ENCODE peak calls at places on chromosomes 12 and 14, in ten cellular contexts. One of them, this sample, is unnamed.
A peak's percentile ranks its signal among the peaks of the same experiment; 100 is the strongest.

GRCh38 chr14:53668861-53669260 is 287.8 kb downstream of the BMP4 start:
- DNase-seq in Caki2: no peak
- DNase-seq in activated naive CD8-positive, alpha-beta T cell treated with anti-CD3 and anti-CD28 coated beads, Interleukin-2, amount 50 U/mL, for 24 hours: no peak
- DNase-seq in effector CD4-positive, alpha-beta T cell: no peak
- DNase-seq in NCI-H1105: no peak
- DNase-seq in posterior cingulate gyrus: no peak
- DNase-seq in left kidney: no peak
- DNase-seq in iris pigment epithelial cell: peak; percentile 3
- DNase-seq in ovary: no peak
- DNase-seq in activated T-cell treated with anti-CD3 and anti-CD28 coated beads for 1 hour: no peak
- DNase-seq in this sample: no peak

GRCh38 chr12:19978193-19978592 is 390.1 kb upstream of the PDE3A start:
- DNase-seq in Caki2: peak; percentile 18
- DNase-seq in activated naive CD8-positive, alpha-beta T cell treated with anti-CD3 and anti-CD28 coated beads, Interleukin-2, amount 50 U/mL, for 24 hours: no peak
- DNase-seq in effector CD4-positive, alpha-beta T cell: no peak
- DNase-seq in NCI-H1105: no peak
- DNase-seq in posterior cingulate gyrus: no peak
- DNase-seq in left kidney: no peak
- DNase-seq in iris pigment epithelial cell: peak; percentile 98
- DNase-seq in ovary: no peak
- DNase-seq in activated T-cell treated with anti-CD3 and anti-CD28 coated beads for 1 hour: no peak
- DNase-seq in this sample: peak; percentile 18

GRCh38 chr12:117662220-117662619 is 300.8 kb upstream of the NOS1 start:
- DNase-seq in Caki2: peak; percentile 65
- DNase-seq in activated naive CD8-positive, alpha-beta T cell treated with anti-CD3 and anti-CD28 coated beads, Interleukin-2, amount 50 U/mL, for 24 hours: no peak
- DNase-seq in effector CD4-positive, alpha-beta T cell: no peak
- DNase-seq in NCI-H1105: no peak
- DNase-seq in posterior cingulate gyrus: no peak
- DNase-seq in left kidney: peak; percentile 75
- DNase-seq in iris pigment epithelial cell: no peak
- DNase-seq in ovary: no peak
- DNase-seq in activated T-cell treated with anti-CD3 and anti-CD28 coated beads for 1 hour: no peak
- DNase-seq in this sample: no peak

GRCh38 chr14:51511265-51511664 is 140.4 kb upstream of the FRMD6 start:
- DNase-seq in Caki2: no peak
- DNase-seq in activated naive CD8-positive, alpha-beta T cell treated with anti-CD3 and anti-CD28 coated beads, Interleukin-2, amount 50 U/mL, for 24 hours: no peak
- DNase-seq in effector CD4-positive, alpha-beta T cell: no peak
- DNase-seq in NCI-H1105: no peak
- DNase-seq in posterior cingulate gyrus: no peak
- DNase-seq in left kidney: no peak
- DNase-seq in iris pigment epithelial cell: peak; percentile 39
- DNase-seq in ovary: no peak
- DNase-seq in activated T-cell treated with anti-CD3 and anti-CD28 coated beads for 1 hour: no peak
- DNase-seq in this sample: no peak

GRCh38 chr14:102900631-102901571 is 21.6 kb upstream of the AMN start:
- DNase-seq in Caki2: no peak
- DNase-seq in activated naive CD8-positive, alpha-beta T cell treated with anti-CD3 and anti-CD28 coated beads, Interleukin-2, amount 50 U/mL, for 24 hours: no peak
- DNase-seq in effector CD4-positive, alpha-beta T cell: no peak
- DNase-seq in NCI-H1105: no peak
- DNase-seq in posterior cingulate gyrus: no peak
- DNase-seq in left kidney: no peak
- DNase-seq in iris pigment epithelial cell: no peak
- DNase-seq in ovary: no peak
- DNase-seq in activated T-cell treated with anti-CD3 and anti-CD28 coated beads for 1 hour: no peak
- DNase-seq in this sample: no peak

GRCh38 chr12:110343114-110343513 is 60.4 kb downstream of the ANAPC7 start:
- DNase-seq in Caki2: no peak
- DNase-seq in activated naive CD8-positive, alpha-beta T cell treated with anti-CD3 and anti-CD28 coated beads, Interleukin-2, amount 50 U/mL, for 24 hours: no peak
- DNase-seq in effector CD4-positive, alpha-beta T cell: no peak
- DNase-seq in NCI-H1105: no peak
- DNase-seq in posterior cingulate gyrus: peak; percentile 13
- DNase-seq in left kidney: no peak
- DNase-seq in iris pigment epithelial cell: no peak
- DNase-seq in ovary: no peak
- DNase-seq in activated T-cell treated with anti-CD3 and anti-CD28 coated beads for 1 hour: no peak
- DNase-seq in this sample: no peak

GRCh38 chr14:80587096-80587724 is 354.3 kb downstream of the CEP128 start:
- DNase-seq in Caki2: peak; percentile 11
- DNase-seq in activated naive CD8-positive, alpha-beta T cell treated with anti-CD3 and anti-CD28 coated beads, Interleukin-2, amount 50 U/mL, for 24 hours: no peak
- DNase-seq in effector CD4-positive, alpha-beta T cell: no peak
- DNase-seq in NCI-H1105: peak; percentile 1
- DNase-seq in posterior cingulate gyrus: no peak
- DNase-seq in left kidney: peak; percentile 33
- DNase-seq in iris pigment epithelial cell: peak; percentile 77
- DNase-seq in ovary: no peak
- DNase-seq in activated T-cell treated with anti-CD3 and anti-CD28 coated beads for 1 hour: no peak
- DNase-seq in this sample: no peak

GRCh38 chr12:12705833-12706520 is 10.0 kb upstream of the GPR19 start:
- DNase-seq in Caki2: no peak
- DNase-seq in activated naive CD8-positive, alpha-beta T cell treated with anti-CD3 and anti-CD28 coated beads, Interleukin-2, amount 50 U/mL, for 24 hours: peak; percentile 45
- DNase-seq in effector CD4-positive, alpha-beta T cell: peak; percentile 57
- DNase-seq in NCI-H1105: no peak
- DNase-seq in posterior cingulate gyrus: no peak
- DNase-seq in left kidney: peak; percentile 39
- DNase-seq in iris pigment epithelial cell: no peak
- DNase-seq in ovary: peak; percentile 43
- DNase-seq in activated T-cell treated with anti-CD3 and anti-CD28 coated beads for 1 hour: peak; percentile 59
- DNase-seq in this sample: no peak

GRCh38 chr14:24366664-24367505 is 1.1 kb upstream of the NFATC4 start:
- DNase-seq in Caki2: no peak
- DNase-seq in activated naive CD8-positive, alpha-beta T cell treated with anti-CD3 and anti-CD28 coated beads, Interleukin-2, amount 50 U/mL, for 24 hours: peak; percentile 57
- DNase-seq in effector CD4-positive, alpha-beta T cell: no peak
- DNase-seq in NCI-H1105: peak; percentile 99
- DNase-seq in posterior cingulate gyrus: peak; percentile 89
- DNase-seq in left kidney: peak; percentile 99
- DNase-seq in iris pigment epithelial cell: peak; percentile 93
- DNase-seq in ovary: peak; percentile 97
- DNase-seq in activated T-cell treated with anti-CD3 and anti-CD28 coated beads for 1 hour: no peak
- DNase-seq in this sample: peak; percentile 87

GRCh38 chr12:114682920-114683708 is 861 bp downstream of the TBX3 start:
- DNase-seq in Caki2: no peak
- DNase-seq in activated naive CD8-positive, alpha-beta T cell treated with anti-CD3 and anti-CD28 coated beads, Interleukin-2, amount 50 U/mL, for 24 hours: no peak
- DNase-seq in effector CD4-positive, alpha-beta T cell: no peak
- DNase-seq in NCI-H1105: peak; percentile 22
- DNase-seq in posterior cingulate gyrus: no peak
- DNase-seq in left kidney: peak; percentile 74
- DNase-seq in iris pigment epithelial cell: no peak
- DNase-seq in ovary: peak; percentile 55
- DNase-seq in activated T-cell treated with anti-CD3 and anti-CD28 coated beads for 1 hour: no peak
- DNase-seq in this sample: peak; percentile 36

GRCh38 chr12:70809887-70810286 is 110.7 kb downstream of the PTPRR start:
- DNase-seq in Caki2: no peak
- DNase-seq in activated naive CD8-positive, alpha-beta T cell treated with anti-CD3 and anti-CD28 coated beads, Interleukin-2, amount 50 U/mL, for 24 hours: no peak
- DNase-seq in effector CD4-positive, alpha-beta T cell: no peak
- DNase-seq in NCI-H1105: no peak
- DNase-seq in posterior cingulate gyrus: no peak
- DNase-seq in left kidney: no peak
- DNase-seq in iris pigment epithelial cell: no peak
- DNase-seq in ovary: no peak
- DNase-seq in activated T-cell treated with anti-CD3 and anti-CD28 coated beads for 1 hour: no peak
- DNase-seq in this sample: no peak

GRCh38 chr14:34460841-34461240 is 1.2 kb downstream of the SPTSSA start:
- DNase-seq in Caki2: peak; percentile 10
- DNase-seq in activated naive CD8-positive, alpha-beta T cell treated with anti-CD3 and anti-CD28 coated beads, Interleukin-2, amount 50 U/mL, for 24 hours: no peak
- DNase-seq in effector CD4-positive, alpha-beta T cell: no peak
- DNase-seq in NCI-H1105: no peak
- DNase-seq in posterior cingulate gyrus: no peak
- DNase-seq in left kidney: peak; percentile 31
- DNase-seq in iris pigment epithelial cell: peak; percentile 77
- DNase-seq in ovary: no peak
- DNase-seq in activated T-cell treated with anti-CD3 and anti-CD28 coated beads for 1 hour: no peak
- DNase-seq in this sample: no peak

GRCh38 chr14:53882684-53883083 is 73.9 kb downstream of the BMP4 start:
- DNase-seq in Caki2: no peak
- DNase-seq in activated naive CD8-positive, alpha-beta T cell treated with anti-CD3 and anti-CD28 coated beads, Interleukin-2, amount 50 U/mL, for 24 hours: no peak
- DNase-seq in effector CD4-positive, alpha-beta T cell: no peak
- DNase-seq in NCI-H1105: no peak
- DNase-seq in posterior cingulate gyrus: no peak
- DNase-seq in left kidney: no peak
- DNase-seq in iris pigment epithelial cell: peak; percentile 44
- DNase-seq in ovary: no peak
- DNase-seq in activated T-cell treated with anti-CD3 and anti-CD28 coated beads for 1 hour: no peak
- DNase-seq in this sample: no peak

GRCh38 chr14:105143451-105144230 is 24.9 kb downstream of the JAG2 start:
- DNase-seq in Caki2: no peak
- DNase-seq in activated naive CD8-positive, alpha-beta T cell treated with anti-CD3 and anti-CD28 coated beads, Interleukin-2, amount 50 U/mL, for 24 hours: no peak
- DNase-seq in effector CD4-positive, alpha-beta T cell: no peak
- DNase-seq in NCI-H1105: no peak
- DNase-seq in posterior cingulate gyrus: peak; percentile 38
- DNase-seq in left kidney: no peak
- DNase-seq in iris pigment epithelial cell: no peak
- DNase-seq in ovary: no peak
- DNase-seq in activated T-cell treated with anti-CD3 and anti-CD28 coated beads for 1 hour: no peak
- DNase-seq in this sample: no peak

GRCh38 chr14:30907659-30908057 is 33.3 kb downstream of the COCH start:
- DNase-seq in Caki2: no peak
- DNase-seq in activated naive CD8-positive, alpha-beta T cell treated with anti-CD3 and anti-CD28 coated beads, Interleukin-2, amount 50 U/mL, for 24 hours: no peak
- DNase-seq in effector CD4-positive, alpha-beta T cell: no peak
- DNase-seq in NCI-H1105: no peak
- DNase-seq in posterior cingulate gyrus: no peak
- DNase-seq in left kidney: no peak
- DNase-seq in iris pigment epithelial cell: no peak
- DNase-seq in ovary: no peak
- DNase-seq in activated T-cell treated with anti-CD3 and anti-CD28 coated beads for 1 hour: no peak
- DNase-seq in this sample: no peak

GRCh38 chr12:114314974-114315720 is 90.8 kb downstream of the TBX5 start:
- DNase-seq in Caki2: no peak
- DNase-seq in activated naive CD8-positive, alpha-beta T cell treated with anti-CD3 and anti-CD28 coated beads, Interleukin-2, amount 50 U/mL, for 24 hours: no peak
- DNase-seq in effector CD4-positive, alpha-beta T cell: no peak
- DNase-seq in NCI-H1105: no peak
- DNase-seq in posterior cingulate gyrus: no peak
- DNase-seq in left kidney: no peak
- DNase-seq in iris pigment epithelial cell: no peak
- DNase-seq in ovary: no peak
- DNase-seq in activated T-cell treated with anti-CD3 and anti-CD28 coated beads for 1 hour: no peak
- DNase-seq in this sample: no peak

GRCh38 chr12:64730585-64730964 is 28.6 kb downstream of the GNS start:
- DNase-seq in Caki2: no peak
- DNase-seq in activated naive CD8-positive, alpha-beta T cell treated with anti-CD3 and anti-CD28 coated beads, Interleukin-2, amount 50 U/mL, for 24 hours: no peak
- DNase-seq in effector CD4-positive, alpha-beta T cell: no peak
- DNase-seq in NCI-H1105: no peak
- DNase-seq in posterior cingulate gyrus: no peak
- DNase-seq in left kidney: no peak
- DNase-seq in iris pigment epithelial cell: no peak
- DNase-seq in ovary: no peak
- DNase-seq in activated T-cell treated with anti-CD3 and anti-CD28 coated beads for 1 hour: no peak
- DNase-seq in this sample: no peak

GRCh38 chr12:58030566-58031279 is 89.4 kb downstream of the ATP23 start:
- DNase-seq in Caki2: peak; percentile 16
- DNase-seq in activated naive CD8-positive, alpha-beta T cell treated with anti-CD3 and anti-CD28 coated beads, Interleukin-2, amount 50 U/mL, for 24 hours: no peak
- DNase-seq in effector CD4-positive, alpha-beta T cell: no peak
- DNase-seq in NCI-H1105: no peak
- DNase-seq in posterior cingulate gyrus: no peak
- DNase-seq in left kidney: no peak
- DNase-seq in iris pigment epithelial cell: peak; percentile 45
- DNase-seq in ovary: no peak
- DNase-seq in activated T-cell treated with anti-CD3 and anti-CD28 coated beads for 1 hour: no peak
- DNase-seq in this sample: peak; percentile 84

GRCh38 chr14:95421741-95422140 is 94.7 kb downstream of the SYNE3 start:
- DNase-seq in Caki2: no peak
- DNase-seq in activated naive CD8-positive, alpha-beta T cell treated with anti-CD3 and anti-CD28 coated beads, Interleukin-2, amount 50 U/mL, for 24 hours: no peak
- DNase-seq in effector CD4-positive, alpha-beta T cell: no peak
- DNase-seq in NCI-H1105: no peak
- DNase-seq in posterior cingulate gyrus: no peak
- DNase-seq in left kidney: no peak
- DNase-seq in iris pigment epithelial cell: no peak
- DNase-seq in ovary: no peak
- DNase-seq in activated T-cell treated with anti-CD3 and anti-CD28 coated beads for 1 hour: no peak
- DNase-seq in this sample: no peak

GRCh38 chr12:13383379-13383778 is 186.9 kb downstream of the EMP1 start:
- DNase-seq in Caki2: no peak
- DNase-seq in activated naive CD8-positive, alpha-beta T cell treated with anti-CD3 and anti-CD28 coated beads, Interleukin-2, amount 50 U/mL, for 24 hours: no peak
- DNase-seq in effector CD4-positive, alpha-beta T cell: no peak
- DNase-seq in NCI-H1105: no peak
- DNase-seq in posterior cingulate gyrus: no peak
- DNase-seq in left kidney: no peak
- DNase-seq in iris pigment epithelial cell: no peak
- DNase-seq in ovary: no peak
- DNase-seq in activated T-cell treated with anti-CD3 and anti-CD28 coated beads for 1 hour: no peak
- DNase-seq in this sample: no peak

GRCh38 chr12:29072631-29073030 is 76.4 kb upstream of the FAR2 start:
- DNase-seq in Caki2: peak; percentile 49
- DNase-seq in activated naive CD8-positive, alpha-beta T cell treated with anti-CD3 and anti-CD28 coated beads, Interleukin-2, amount 50 U/mL, for 24 hours: no peak
- DNase-seq in effector CD4-positive, alpha-beta T cell: no peak
- DNase-seq in NCI-H1105: no peak
- DNase-seq in posterior cingulate gyrus: no peak
- DNase-seq in left kidney: no peak
- DNase-seq in iris pigment epithelial cell: peak; percentile 22
- DNase-seq in ovary: no peak
- DNase-seq in activated T-cell treated with anti-CD3 and anti-CD28 coated beads for 1 hour: no peak
- DNase-seq in this sample: peak; percentile 22

GRCh38 chr14:104390941-104391901 is 188.3 kb upstream of the C14orf180 start:
- DNase-seq in Caki2: no peak
- DNase-seq in activated naive CD8-positive, alpha-beta T cell treated with anti-CD3 and anti-CD28 coated beads, Interleukin-2, amount 50 U/mL, for 24 hours: no peak
- DNase-seq in effector CD4-positive, alpha-beta T cell: no peak
- DNase-seq in NCI-H1105: no peak
- DNase-seq in posterior cingulate gyrus: peak; percentile 57
- DNase-seq in left kidney: peak; percentile 82
- DNase-seq in iris pigment epithelial cell: no peak
- DNase-seq in ovary: peak; percentile 13
- DNase-seq in activated T-cell treated with anti-CD3 and anti-CD28 coated beads for 1 hour: no peak
- DNase-seq in this sample: no peak

GRCh38 chr12:41701943-41702601 is 442.6 kb downstream of the GXYLT1 start:
- DNase-seq in Caki2: no peak
- DNase-seq in activated naive CD8-positive, alpha-beta T cell treated with anti-CD3 and anti-CD28 coated beads, Interleukin-2, amount 50 U/mL, for 24 hours: no peak
- DNase-seq in effector CD4-positive, alpha-beta T cell: no peak
- DNase-seq in NCI-H1105: no peak
- DNase-seq in posterior cingulate gyrus: no peak
- DNase-seq in left kidney: no peak
- DNase-seq in iris pigment epithelial cell: no peak
- DNase-seq in ovary: no peak
- DNase-seq in activated T-cell treated with anti-CD3 and anti-CD28 coated beads for 1 hour: no peak
- DNase-seq in this sample: no peak

GRCh38 chr14:99968156-99968920 is 96.9 kb upstream of the EVL start:
- DNase-seq in Caki2: no peak
- DNase-seq in activated naive CD8-positive, alpha-beta T cell treated with anti-CD3 and anti-CD28 coated beads, Interleukin-2, amount 50 U/mL, for 24 hours: no peak
- DNase-seq in effector CD4-positive, alpha-beta T cell: no peak
- DNase-seq in NCI-H1105: no peak
- DNase-seq in posterior cingulate gyrus: no peak
- DNase-seq in left kidney: no peak
- DNase-seq in iris pigment epithelial cell: peak; percentile 78
- DNase-seq in ovary: no peak
- DNase-seq in activated T-cell treated with anti-CD3 and anti-CD28 coated beads for 1 hour: no peak
- DNase-seq in this sample: peak; percentile 38

GRCh38 chr12:32139064-32139421 is 32.4 kb downstream of the BICD1 start:
- DNase-seq in Caki2: no peak
- DNase-seq in activated naive CD8-positive, alpha-beta T cell treated with anti-CD3 and anti-CD28 coated beads, Interleukin-2, amount 50 U/mL, for 24 hours: peak; percentile 24
- DNase-seq in effector CD4-positive, alpha-beta T cell: no peak
- DNase-seq in NCI-H1105: no peak
- DNase-seq in posterior cingulate gyrus: peak; percentile 31
- DNase-seq in left kidney: peak; percentile 58
- DNase-seq in iris pigment epithelial cell: peak; percentile 63
- DNase-seq in ovary: no peak
- DNase-seq in activated T-cell treated with anti-CD3 and anti-CD28 coated beads for 1 hour: no peak
- DNase-seq in this sample: no peak

GRCh38 chr12:124177951-124178316 is 117.0 kb upstream of the RFLNA start:
- DNase-seq in Caki2: no peak
- DNase-seq in activated naive CD8-positive, alpha-beta T cell treated with anti-CD3 and anti-CD28 coated beads, Interleukin-2, amount 50 U/mL, for 24 hours: no peak
- DNase-seq in effector CD4-positive, alpha-beta T cell: no peak
- DNase-seq in NCI-H1105: no peak
- DNase-seq in posterior cingulate gyrus: no peak
- DNase-seq in left kidney: no peak
- DNase-seq in iris pigment epithelial cell: no peak
- DNase-seq in ovary: no peak
- DNase-seq in activated T-cell treated with anti-CD3 and anti-CD28 coated beads for 1 hour: no peak
- DNase-seq in this sample: no peak

GRCh38 chr14:88189040-88189839 is 133.8 kb downstream of the KCNK10 start:
- DNase-seq in Caki2: peak; percentile 34
- DNase-seq in activated naive CD8-positive, alpha-beta T cell treated with anti-CD3 and anti-CD28 coated beads, Interleukin-2, amount 50 U/mL, for 24 hours: peak; percentile 59
- DNase-seq in effector CD4-positive, alpha-beta T cell: peak; percentile 24
- DNase-seq in NCI-H1105: peak; percentile 85
- DNase-seq in posterior cingulate gyrus: no peak
- DNase-seq in left kidney: peak; percentile 94
- DNase-seq in iris pigment epithelial cell: peak; percentile 88
- DNase-seq in ovary: peak; percentile 84
- DNase-seq in activated T-cell treated with anti-CD3 and anti-CD28 coated beads for 1 hour: peak; percentile 18
- DNase-seq in this sample: peak; percentile 42

GRCh38 chr14:34012978-34013713 is 62.3 kb upstream of the EGLN3 start:
- DNase-seq in Caki2: no peak
- DNase-seq in activated naive CD8-positive, alpha-beta T cell treated with anti-CD3 and anti-CD28 coated beads, Interleukin-2, amount 50 U/mL, for 24 hours: no peak
- DNase-seq in effector CD4-positive, alpha-beta T cell: no peak
- DNase-seq in NCI-H1105: no peak
- DNase-seq in posterior cingulate gyrus: no peak
- DNase-seq in left kidney: no peak
- DNase-seq in iris pigment epithelial cell: no peak
- DNase-seq in ovary: no peak
- DNase-seq in activated T-cell treated with anti-CD3 and anti-CD28 coated beads for 1 hour: no peak
- DNase-seq in this sample: no peak